ENCODE peak calls at places on chromosomes 13 and 19, in four cellular contexts. M is GM20000, O is progenitor cell of endocrine pancreas, Q is astrocyte of the cerebellum. A is an unnamed sample.

GRCh38 chr13:30125422-30126073 is 181.8 kb downstream of the KATNAL1 start:
- DNase-seq in O (no peak), M (no peak), Q (peak), A (no peak)

GRCh38 chr13:105008606-105009005 is 1526.9 kb downstream of the EFNB2 start:
- DNase-seq in O (no peak), Q (peak), M (no peak), A (no peak)

GRCh38 chr13:29884671-29885424 is 34.4 kb upstream of the UBL3 start:
- DNase-seq in O (no peak), M (no peak), Q (no peak), A (no peak)

GRCh38 chr19:10517361-10517759 is at the start of gene S1PR5:
- DNase-seq in Q (no peak), M (no peak), O (peak), A (no peak)

GRCh38 chr13:77544365-77544764 is 8.9 kb downstream of the SCEL start:
- DNase-seq in Q (peak), M (no peak), O (no peak), A (no peak)

GRCh38 chr19:6229951-6230712 is 49.6 kb downstream of the MLLT1 start:
- DNase-seq in Q (no peak), O (no peak), M (no peak), A (no peak)

GRCh38 chr19:38184815-38185214 is 39.2 kb downstream of the DPF1 start:
- DNase-seq in Q (no peak), M (no peak), O (no peak), A (no peak)

GRCh38 chr13:48437381-48437780 is 24.5 kb upstream of the LPAR6 start:
- DNase-seq in O (no peak), M (no peak), Q (peak), A (no peak)

GRCh38 chr13:30734434-30734833 is 909 bp upstream of the ALOX5AP start:
- DNase-seq in O (no peak), M (no peak), Q (no peak), A (no peak)

GRCh38 chr19:12799723-12800343 is 1.8 kb downstream of the PRDX2 start:
- DNase-seq in Q (no peak), O (no peak), M (no peak), A (no peak)

GRCh38 chr13:112931028-112931934 is 37.7 kb upstream of the MCF2L start:
- DNase-seq in Q (no peak), M (no peak), O (no peak), A (no peak)

GRCh38 chr13:39266426-39266825 is 228.2 kb downstream of the NHLRC3 start:
- DNase-seq in Q (no peak), M (no peak), O (no peak), A (no peak)

GRCh38 chr19:12647047-12647446 is 19.5 kb downstream of the MAN2B1 start:
- DNase-seq in M (no peak), O (no peak), Q (no peak), A (no peak)

GRCh38 chr13:45162821-45163220 is 38.0 kb downstream of the KCTD4 start:
- DNase-seq in Q (peak), O (no peak), M (no peak), A (no peak)

GRCh38 chr13:46288570-46289259 is 77.0 kb downstream of the LRRC63 start:
- DNase-seq in O (no peak), M (peak), Q (peak), A (no peak)

GRCh38 chr19:21256722-21257121 is 72.5 kb downstream of the ZNF708 start:
- DNase-seq in Q (no peak), O (no peak), M (no peak), A (no peak)

GRCh38 chr13:112012705-112013085 is 54.3 kb upstream of the SOX1 start:
- DNase-seq in O (no peak), M (no peak), Q (no peak), A (no peak)

GRCh38 chr19:13839193-13839937 is 37.6 kb upstream of the NANOS3 start:
- DNase-seq in Q (no peak), O (no peak), M (peak), A (no peak)
- TF ChIP-seq CTCF in Q (no peak), O (no peak), M (no peak), A (no peak)

GRCh38 chr13:24860775-24861174 is 96.8 kb downstream of the RNF17 start:
- DNase-seq in Q (no peak), M (no peak), O (no peak), A (no peak)

GRCh38 chr13:24863748-24864540 is 100.0 kb downstream of the RNF17 start:
- DNase-seq in M (no peak), Q (no peak), O (no peak), A (no peak)

GRCh38 chr13:24861617-24862362 is 97.8 kb downstream of the RNF17 start:
- DNase-seq in O (no peak), Q (no peak), M (no peak), A (no peak)

GRCh38 chr13:24854311-24854710 is 90.3 kb downstream of the RNF17 start:
- DNase-seq in M (no peak), Q (no peak), O (no peak), A (no peak)

DNA sequence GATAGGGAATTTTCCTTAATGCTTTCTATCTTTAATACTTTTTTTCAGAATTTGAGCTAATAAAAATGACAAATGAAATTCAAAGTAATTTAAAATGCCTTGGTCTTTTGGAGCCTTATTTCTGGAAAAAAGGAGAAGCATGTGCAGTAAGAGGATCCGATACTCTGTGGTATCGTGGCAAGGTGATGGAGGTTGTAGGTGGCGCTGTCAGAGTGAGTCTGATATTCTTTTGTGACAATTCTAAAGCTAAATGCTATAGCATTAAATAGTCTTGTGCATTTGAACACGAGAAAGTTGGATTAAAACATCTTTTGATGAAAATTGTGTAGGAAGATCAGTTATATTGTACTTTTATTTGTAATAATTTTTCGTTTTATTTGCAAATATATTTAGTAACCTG is 95.0 kb downstream of the RNF17 start:
- DNase-seq in Q (no peak), M (no peak), O (no peak), A (no peak)
- TF ChIP-seq CTCF in Q (no peak), M (no peak), O (no peak), A (no peak)

DNA sequence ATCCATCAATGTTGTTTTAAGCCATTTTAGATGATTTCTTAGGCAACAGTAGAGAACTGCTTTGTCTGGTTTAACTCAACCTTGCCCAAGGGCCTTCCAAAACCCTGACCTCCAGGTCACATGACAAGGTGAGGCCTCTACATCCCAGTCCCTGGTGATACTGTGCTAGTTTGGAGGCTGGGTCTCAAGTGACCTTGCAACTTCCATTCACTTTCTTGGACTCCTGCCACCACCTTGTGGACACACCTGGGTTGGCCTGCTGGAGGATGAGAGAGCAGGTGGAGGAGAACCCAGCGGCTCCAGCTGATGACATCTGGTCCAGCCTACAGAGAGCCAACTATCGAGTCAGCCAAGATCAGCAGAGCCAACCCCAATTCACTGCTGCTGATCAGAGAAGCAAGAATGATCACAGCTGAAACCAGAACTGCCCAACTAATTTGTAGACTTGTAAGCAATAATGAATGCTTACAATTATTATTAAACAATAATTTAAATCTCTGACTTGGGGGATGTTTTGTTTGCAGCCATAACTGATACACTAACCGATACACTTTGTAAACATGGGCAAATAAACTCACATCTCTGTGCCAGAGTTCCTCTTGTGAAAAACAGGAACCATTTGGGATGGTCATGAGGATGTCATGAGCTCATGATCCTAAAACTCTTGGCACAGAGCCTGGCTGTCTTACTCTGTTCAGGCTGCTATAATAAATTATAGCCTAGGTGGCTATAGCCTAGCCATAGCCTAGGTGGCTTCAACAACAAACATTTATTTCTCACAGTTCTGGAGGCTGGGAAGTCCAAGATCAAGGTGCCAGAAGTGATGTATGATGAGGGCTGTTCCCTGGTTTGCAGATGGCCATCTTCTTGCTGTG is 11.5 kb downstream of the FAM187B start:
- DNase-seq in M (peak), O (no peak), Q (no peak), A (no peak)
- TF ChIP-seq CTCF in M (no peak), O (no peak), Q (no peak), A (no peak)

GRCh38 chr13:26255717-26256277 is 1.9 kb downstream of the CDK8 start:
- DNase-seq in Q (no peak), O (no peak), M (no peak), A (no peak)
- TF ChIP-seq CTCF in Q (peak), O (peak), M (no peak), A (no peak)